ENCODE peak calls at places on chromosome 20, in eight cellular contexts. Q, S, T, D, R, C, I and B are unnamed samples.

GRCh38 chr20:14634666-14635065 is 297.3 kb upstream of the FLRT3 start:
- DNase-seq in S (no peak), I (no peak), D (peak; percentile 83), C (no peak), Q (peak; percentile 7), R (no peak), T (no peak), B (peak; percentile 43)

GRCh38 chr20:6075428-6076219 is 21.8 kb upstream of the LRRN4 start:
- DNase-seq in R (no peak), T (no peak), Q (no peak), S (no peak), C (no peak), I (no peak), D (no peak), B (no peak)

GRCh38 chr20:41308726-41309413 is 8.7 kb downstream of the ZHX3 start:
- DNase-seq in R (no peak), T (no peak), I (no peak), S (no peak), C (no peak), Q (no peak), D (peak; percentile 32), B (peak; percentile 68)

GRCh38 chr20:12394786-12395185 is 477.1 kb downstream of the BTBD3 start:
- DNase-seq in I (no peak), T (peak; percentile 3), S (no peak), D (peak; percentile 15), R (no peak), Q (peak; percentile 50), C (peak; percentile 13), B (no peak)

GRCh38 chr20:37803476-37804307 is 99.2 kb upstream of the VSTM2L start:
- DNase-seq in T (peak; percentile 71), I (no peak), D (no peak), S (no peak), C (no peak), R (no peak), Q (no peak), B (peak; percentile 20)

GRCh38 chr20:60928341-60928740 is 323.7 kb upstream of the CDH4 start:
- DNase-seq in I (no peak), Q (no peak), T (no peak), S (no peak), C (no peak), R (no peak), D (no peak), B (no peak)

GRCh38 chr20:63750807-63751470 is 11.4 kb downstream of the SLC2A4RG start:
- DNase-seq in T (no peak), I (no peak), S (peak; percentile 42), R (peak; percentile 54), C (no peak), Q (no peak), D (no peak), B (no peak)

GRCh38 chr20:38515631-38516030 is 43.0 kb downstream of the RALGAPB start:
- DNase-seq in C (no peak), Q (no peak), I (no peak), D (no peak), R (no peak), S (no peak), T (no peak), B (no peak)

GRCh38 chr20:61315319-61315718 is 63.3 kb downstream of the CDH4 start:
- DNase-seq in Q (no peak), R (no peak), S (no peak), C (no peak), D (no peak), T (no peak), I (no peak), B (no peak)

GRCh38 chr20:35243317-35243716 is 16.8 kb downstream of the MMP24 start:
- DNase-seq in Q (no peak), R (no peak), D (no peak), I (no peak), C (no peak), T (no peak), S (no peak), B (no peak)

GRCh38 chr20:22567944-22568871 is 16.2 kb downstream of the FOXA2 start:
- DNase-seq in R (no peak), D (no peak), S (no peak), I (peak; percentile 36), Q (no peak), T (no peak), C (no peak), B (no peak)

GRCh38 chr20:31831771-31832306 is 12.7 kb downstream of the MYLK2 start:
- DNase-seq in D (no peak), C (no peak), R (no peak), Q (no peak), S (no peak), T (no peak), I (no peak), B (no peak)

GRCh38 chr20:17849901-17850673 is 118.5 kb downstream of the SNX5 start:
- DNase-seq in R (no peak), I (no peak), T (no peak), Q (peak; percentile 81), C (no peak), D (peak; percentile 96), S (no peak), B (peak; percentile 100)

GRCh38 chr20:46307139-46307998 is 929 bp downstream of the CDH22 start:
- DNase-seq in Q (peak; percentile 56), S (peak; percentile 66), D (peak; percentile 22), C (peak; percentile 93), I (peak; percentile 42), T (peak; percentile 74), R (peak; percentile 74), B (peak; percentile 52)

GRCh38 chr20:64077876-64078551 is 1.3 kb downstream of the RGS19 start:
- DNase-seq in D (no peak), R (peak; percentile 53), I (no peak), C (no peak), Q (no peak), S (no peak), T (peak; percentile 95), B (no peak)

GRCh38 chr20:47985092-47985850 is 200.0 kb upstream of the SULF2 start:
- DNase-seq in D (peak; percentile 35), Q (peak; percentile 69), I (no peak), T (peak; percentile 62), R (no peak), C (peak; percentile 65), S (no peak), B (peak; percentile 90)

GRCh38 chr20:35146299-35146921 is 726 bp downstream of the EDEM2 start:
- DNase-seq in I (peak; percentile 11), Q (no peak), T (peak; percentile 29), S (peak; percentile 15), C (peak; percentile 46), D (no peak), R (peak; percentile 15), B (peak; percentile 35)

GRCh38 chr20:57651977-57652864 is 32.0 kb upstream of the ZBP1 start:
- DNase-seq in Q (no peak), D (no peak), I (no peak), C (peak; percentile 8), S (no peak), R (no peak), T (no peak), B (no peak)

GRCh38 chr20:54105653-54106052 is 35.3 kb upstream of the BCAS1 start:
- DNase-seq in Q (no peak), D (peak; percentile 90), C (no peak), R (no peak), I (no peak), S (no peak), T (no peak), B (no peak)

GRCh38 chr20:25320035-25320800 is 70.4 kb downstream of the ABHD12 start:
- DNase-seq in D (no peak), I (no peak), T (no peak), C (no peak), R (no peak), Q (no peak), S (no peak), B (no peak)

GRCh38 chr20:60331688-60332300 is 373.6 kb downstream of the CDH26 start:
- DNase-seq in T (no peak), Q (no peak), I (no peak), R (no peak), C (no peak), D (no peak), S (no peak), B (no peak)

GRCh38 chr20:6480328-6481030 is 287.0 kb upstream of the BMP2 start:
- DNase-seq in R (no peak), Q (no peak), T (no peak), D (no peak), S (no peak), I (peak; percentile 93), C (no peak), B (no peak)

GRCh38 chr20:50358959-50359358 is 151.2 kb upstream of the PTPN1 start:
- DNase-seq in I (no peak), S (no peak), D (no peak), Q (no peak), R (no peak), C (no peak), T (no peak), B (no peak)

GRCh38 chr20:59850018-59850641 is 83.3 kb downstream of the SYCP2 start:
- DNase-seq in T (peak; percentile 64), D (peak; percentile 53), Q (no peak), R (no peak), I (peak; percentile 28), C (peak; percentile 29), S (no peak), B (peak; percentile 45)

GRCh38 chr20:23304616-23305015 is 46.0 kb upstream of the NXT1 start:
- DNase-seq in D (no peak), I (no peak), S (no peak), R (no peak), Q (no peak), C (no peak), T (no peak), B (no peak)